ENCODE peak calls at places on chromosomes 3 and 15, in nine cellular contexts. P is Peyer's patch, K is GM12864, N is H9, U is thoracic aorta, X is fibroblast of pulmonary artery, T is MCF 10A, L is neural crest cell, R is astrocyte of the spinal cord. G is an unnamed sample.

GRCh38 chr3:131349946-131350347 is 31.6 kb upstream of the NUDT16 start:
- DNase-seq in P (no peak), K (no peak), N (no peak), U (no peak), X (peak; percentile 48), T (peak; percentile 73), L (no peak), R (peak; percentile 66), G (no peak)

GRCh38 chr15:85759391-85759790 is 35.3 kb downstream of the KLHL25 start:
- DNase-seq in P (peak; percentile 39), K (no peak), N (no peak), U (no peak), X (no peak), T (no peak), L (no peak), R (no peak), G (no peak)

GRCh38 chr15:60935130-60935529 is 294.0 kb downstream of the RORA start:
- DNase-seq in P (no peak), K (no peak), N (no peak), U (no peak), X (no peak), T (no peak), L (no peak), R (no peak), G (no peak)

GRCh38 chr3:192063570-192063969 is 602.6 kb downstream of the PYDC2 start:
- DNase-seq in P (no peak), K (peak; percentile 90), N (peak; percentile 66), U (no peak), X (no peak), T (no peak), L (peak; percentile 4), R (peak; percentile 33), G (no peak)

GRCh38 chr3:127791221-127791913 is 30.9 kb downstream of the MGLL start:
- DNase-seq in P (peak; percentile 65), K (peak; percentile 35), N (peak; percentile 62), U (no peak), X (peak; percentile 39), T (peak; percentile 63), L (no peak), R (peak; percentile 89), G (peak; percentile 80)

GRCh38 chr15:64521726-64522164 is 61.4 kb downstream of the ZNF609 start:
- DNase-seq in P (no peak), K (no peak), N (peak; percentile 49), U (no peak), X (peak; percentile 83), T (peak; percentile 94), L (peak; percentile 24), R (peak; percentile 18), G (no peak)

GRCh38 chr3:8724108-8724752 is 9.4 kb upstream of the CAV3 start:
- DNase-seq in P (no peak), K (no peak), N (no peak), U (no peak), X (no peak), T (peak; percentile 55), L (no peak), R (no peak), G (no peak)

GRCh38 chr15:71344316-71344715 is 229.0 kb downstream of the THSD4 start:
- DNase-seq in P (no peak), K (no peak), N (no peak), U (no peak), X (no peak), T (no peak), L (no peak), R (no peak), G (no peak)

GRCh38 chr15:91853968-91854943 is 748 bp downstream of the SLCO3A1 start:
- DNase-seq in P (peak; percentile 58), K (no peak), N (peak; percentile 51), U (no peak), X (peak; percentile 11), T (peak; percentile 29), L (peak; percentile 35), R (peak; percentile 10), G (no peak)

GRCh38 chr3:5155241-5155640 is 32.3 kb upstream of the EDEM1 start:
- DNase-seq in P (no peak), K (no peak), N (no peak), U (no peak), X (no peak), T (no peak), L (no peak), R (no peak), G (no peak)

GRCh38 chr15:101264011-101264410 is 12.2 kb upstream of the CHSY1 start:
- DNase-seq in P (no peak), K (no peak), N (no peak), U (no peak), X (peak; percentile 49), T (no peak), L (no peak), R (no peak), G (peak; percentile 59)

GRCh38 chr3:98259707-98260106 is 4.3 kb upstream of the OR5H6 start:
- DNase-seq in P (no peak), K (no peak), N (peak; percentile 63), U (no peak), X (no peak), T (peak; percentile 40), L (no peak), R (no peak), G (no peak)

GRCh38 chr3:115961390-115961789 is 338.1 kb downstream of the GAP43 start:
- DNase-seq in P (no peak), K (no peak), N (no peak), U (no peak), X (no peak), T (no peak), L (no peak), R (no peak), G (no peak)

GRCh38 chr3:46709147-46709654 is 8.0 kb downstream of the TMIE start:
- DNase-seq in P (no peak), K (no peak), N (no peak), U (no peak), X (no peak), T (no peak), L (no peak), R (no peak), G (no peak)

GRCh38 chr3:36707623-36708409 is 56.5 kb downstream of the DCLK3 start:
- DNase-seq in P (no peak), K (no peak), N (no peak), U (no peak), X (peak; percentile 35), T (peak; percentile 76), L (no peak), R (peak; percentile 51), G (no peak)
- TF ChIP-seq CTCF in P (no peak), K (peak; percentile 20), N (peak; percentile 31), U (no peak), X (peak; percentile 31), T (peak; percentile 30), L (peak; percentile 20), R (peak; percentile 40), G (peak; percentile 20)

GRCh38 chr3:103170651-103171050 is 735.8 kb downstream of the ZPLD1 start:
- DNase-seq in P (no peak), K (no peak), N (no peak), U (no peak), X (no peak), T (no peak), L (no peak), R (no peak), G (no peak)

GRCh38 chr3:103169289-103169688 is 734.5 kb downstream of the ZPLD1 start:
- DNase-seq in P (no peak), K (no peak), N (no peak), U (no peak), X (no peak), T (no peak), L (no peak), R (no peak), G (no peak)

GRCh38 chr3:103167850-103168249 is 733.0 kb downstream of the ZPLD1 start:
- DNase-seq in P (no peak), K (peak; percentile 2), N (no peak), U (no peak), X (no peak), T (no peak), L (no peak), R (no peak), G (no peak)

DNA sequence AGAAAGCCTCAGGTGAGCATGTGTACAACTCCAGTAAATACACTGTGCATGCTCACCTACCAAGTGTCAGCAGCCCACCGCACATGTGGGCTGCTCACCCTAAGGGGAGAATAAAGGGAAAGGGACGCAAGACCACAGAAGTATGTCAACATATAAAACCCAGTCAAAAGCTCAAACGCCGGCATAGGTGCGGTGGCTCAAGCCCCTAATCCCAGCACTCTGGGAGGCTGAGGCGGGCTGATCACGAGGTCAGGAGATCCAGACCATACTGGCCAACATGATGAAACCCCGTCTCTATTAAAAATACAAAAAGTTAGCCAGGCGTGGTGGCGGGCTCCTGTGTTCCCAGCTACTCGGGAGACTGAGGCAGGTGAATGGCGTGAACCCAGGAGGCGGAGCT is 732.1 kb downstream of the ZPLD1 start:
- DNase-seq in P (no peak), K (no peak), N (no peak), U (no peak), X (no peak), T (no peak), L (no peak), R (no peak), G (no peak)
- TF ChIP-seq CTCF in P (no peak), K (no peak), N (no peak), U (no peak), X (no peak), T (no peak), L (no peak), R (no peak), G (no peak)

DNA sequence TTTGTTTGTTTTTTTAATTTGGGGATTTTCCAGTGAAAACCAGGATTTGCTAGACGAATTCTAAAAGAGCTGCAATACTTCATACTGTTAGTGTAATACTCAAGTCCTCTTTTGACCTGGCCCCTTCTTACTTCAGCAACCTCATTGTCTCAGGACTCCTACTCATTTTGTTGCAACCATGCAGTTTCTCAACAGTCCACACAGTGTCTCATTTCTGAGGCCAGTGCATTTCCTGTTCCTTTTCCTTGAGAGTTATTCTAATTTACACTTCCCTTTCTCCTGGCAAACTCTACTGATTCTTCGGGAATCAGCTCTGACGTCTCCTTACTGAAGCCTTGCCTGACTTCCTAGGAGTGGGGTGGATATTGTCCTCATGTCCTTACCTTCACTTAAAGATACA is 35.6 kb downstream of the NSUN3 start:
- DNase-seq in P (no peak), K (no peak), N (no peak), U (no peak), X (peak; percentile 91), T (peak; percentile 22), L (no peak), R (no peak), G (no peak)
- TF ChIP-seq CTCF in P (no peak), K (no peak), N (no peak), U (no peak), X (peak; percentile 31), T (no peak), L (no peak), R (no peak), G (no peak)

DNA sequence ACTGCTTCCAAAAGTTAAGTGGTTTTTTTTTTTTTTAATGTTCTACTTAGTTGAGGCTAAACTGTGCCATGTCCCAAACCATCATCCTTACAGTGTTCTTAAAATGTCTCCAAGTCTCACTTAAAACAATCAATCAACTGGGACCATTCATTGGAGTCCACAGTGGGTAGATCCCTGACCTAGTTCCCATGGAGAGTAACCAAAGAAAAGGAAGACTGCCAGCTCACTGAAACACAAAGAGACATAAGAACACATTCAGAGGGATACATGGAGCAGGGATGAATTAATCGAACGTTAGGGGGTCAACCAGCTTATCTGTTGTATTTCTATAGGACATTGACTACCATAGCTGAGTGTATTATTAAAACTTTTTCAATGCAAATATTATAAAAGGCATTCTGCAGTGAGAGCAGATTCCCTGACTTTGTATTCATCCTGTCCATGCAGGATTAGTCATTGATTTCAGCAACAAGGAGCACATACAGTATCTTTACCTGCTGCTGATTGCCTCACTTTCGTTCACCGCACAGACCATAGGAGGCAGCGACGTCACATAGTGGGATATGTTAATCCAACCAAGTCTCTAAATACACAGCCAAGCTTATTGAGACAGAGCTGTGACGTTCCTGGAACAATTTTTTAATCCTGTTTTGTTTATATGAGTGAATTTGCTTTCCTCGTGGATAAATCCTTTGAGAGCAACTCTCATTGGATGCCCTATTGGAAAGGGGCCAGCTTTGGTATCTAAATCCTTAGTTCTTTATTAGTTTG is 365.0 kb upstream of the RBMS3 start:
- DNase-seq in P (no peak), K (no peak), N (peak; percentile 43), U (no peak), X (peak; percentile 82), T (peak; percentile 83), L (no peak), R (peak; percentile 75), G (no peak)
- TF ChIP-seq CTCF in P (no peak), K (peak; percentile 40), N (peak; percentile 39), U (no peak), X (peak; percentile 18), T (peak; percentile 8), L (peak; percentile 30), R (peak; percentile 23), G (peak; percentile 37)

G was measured in GM13977.